ENCODE peak calls at places on chromosome 7, in five cellular contexts. V is H9, X is neuronal stem cell, R is H1, D is mesenchymal stem cell. H is an unnamed sample.

GRCh38 chr7:85719981-85720963 is 533.4 kb upstream of the SEMA3D start:
- DNase-seq in V (no peak), X (no peak), R (no peak), D (peak; percentile 74), H (no peak)

GRCh38 chr7:4774804-4775280 is 581 bp upstream of the AP5Z1 start:
- DNase-seq in V (no peak), X (no peak), R (no peak), D (no peak), H (peak; percentile 70)

GRCh38 chr7:5472432-5473315 is 49.0 kb upstream of the TNRC18 start:
- DNase-seq in V (no peak), X (no peak), R (no peak), D (no peak), H (no peak)

GRCh38 chr7:76334320-76334967 is 24.3 kb downstream of the YWHAG start:
- DNase-seq in V (no peak), X (no peak), R (no peak), D (no peak), H (no peak)

GRCh38 chr7:42237162-42237821 is at the start of gene GLI3:
- DNase-seq in V (peak; percentile 88), X (peak; percentile 94), R (no peak), D (peak; percentile 96), H (peak; percentile 94)

GRCh38 chr7:130941322-130942210 is 207.6 kb upstream of the KLF14 start:
- DNase-seq in V (no peak), X (no peak), R (no peak), D (peak; percentile 35), H (peak; percentile 35)

GRCh38 chr7:117827861-117828260 is 45.4 kb downstream of the CTTNBP2 start:
- DNase-seq in V (no peak), X (no peak), R (no peak), D (peak; percentile 81), H (no peak)

GRCh38 chr7:47816647-47817046 is 131.6 kb downstream of the PKD1L1 start:
- DNase-seq in V (no peak), X (no peak), R (no peak), D (peak; percentile 39), H (peak; percentile 14)

GRCh38 chr7:52909935-52910334 is 125.5 kb upstream of the POM121L12 start:
- DNase-seq in V (no peak), X (no peak), R (no peak), D (no peak), H (no peak)

GRCh38 chr7:51187941-51188340 is 128.7 kb downstream of the COBL start:
- DNase-seq in V (peak; percentile 88), X (peak; percentile 44), R (peak; percentile 50), D (no peak), H (peak; percentile 21)

GRCh38 chr7:80856769-80857168 is 62.1 kb downstream of the SEMA3C start:
- DNase-seq in V (no peak), X (no peak), R (no peak), D (no peak), H (no peak)

GRCh38 chr7:26813426-26813825 is 51.0 kb downstream of the SKAP2 start:
- DNase-seq in V (no peak), X (no peak), R (no peak), D (peak; percentile 5), H (no peak)

GRCh38 chr7:85749715-85750453 is 563.0 kb upstream of the SEMA3D start:
- DNase-seq in V (peak; percentile 74), X (no peak), R (no peak), D (no peak), H (no peak)

GRCh38 chr7:125661677-125662076 is 732.1 kb upstream of the POT1 start:
- DNase-seq in V (no peak), X (no peak), R (no peak), D (no peak), H (peak; percentile 43)

GRCh38 chr7:51307811-51308737 is 8.5 kb downstream of the COBL start:
- DNase-seq in V (no peak), X (no peak), R (no peak), D (no peak), H (no peak)

GRCh38 chr7:148982596-148983219 is 45.6 kb downstream of the PDIA4 start:
- DNase-seq in V (no peak), X (no peak), R (no peak), D (peak; percentile 67), H (no peak)

GRCh38 chr7:107938448-107939250 is 47.7 kb downstream of the DLD start:
- DNase-seq in V (no peak), X (no peak), R (no peak), D (no peak), H (peak; percentile 70)

GRCh38 chr7:106610996-106611886 is 49.7 kb downstream of the CCDC71L start:
- DNase-seq in V (no peak), X (no peak), R (no peak), D (no peak), H (peak; percentile 25)

GRCh38 chr7:96415293-96415940 is 93.5 kb upstream of the SLC25A13 start:
- DNase-seq in V (peak; percentile 36), X (no peak), R (no peak), D (no peak), H (no peak)

GRCh38 chr7:34596887-34597286 is 61.1 kb upstream of the NPSR1 start:
- DNase-seq in V (no peak), X (no peak), R (no peak), D (no peak), H (no peak)

GRCh38 chr7:94423865-94424264 is 29.2 kb downstream of the COL1A2 start:
- DNase-seq in V (no peak), X (no peak), R (no peak), D (peak; percentile 65), H (no peak)

GRCh38 chr7:68146970-68147369 is 1150.3 kb downstream of the TYW1 start:
- DNase-seq in V (no peak), X (no peak), R (no peak), D (no peak), H (no peak)

GRCh38 chr7:158467562-158467961 is 120.1 kb downstream of the PTPRN2 start:
- DNase-seq in V (no peak), X (no peak), R (no peak), D (no peak), H (no peak)

GRCh38 chr7:158458716-158459282 is 128.8 kb downstream of the PTPRN2 start:
- DNase-seq in V (no peak), X (no peak), R (no peak), D (no peak), H (no peak)

GRCh38 chr7:158460665-158461064 is 127.0 kb downstream of the PTPRN2 start:
- DNase-seq in V (no peak), X (no peak), R (no peak), D (no peak), H (no peak)

GRCh38 chr7:158461824-158462223 is 125.8 kb downstream of the PTPRN2 start:
- DNase-seq in V (no peak), X (no peak), R (no peak), D (no peak), H (no peak)

DNA sequence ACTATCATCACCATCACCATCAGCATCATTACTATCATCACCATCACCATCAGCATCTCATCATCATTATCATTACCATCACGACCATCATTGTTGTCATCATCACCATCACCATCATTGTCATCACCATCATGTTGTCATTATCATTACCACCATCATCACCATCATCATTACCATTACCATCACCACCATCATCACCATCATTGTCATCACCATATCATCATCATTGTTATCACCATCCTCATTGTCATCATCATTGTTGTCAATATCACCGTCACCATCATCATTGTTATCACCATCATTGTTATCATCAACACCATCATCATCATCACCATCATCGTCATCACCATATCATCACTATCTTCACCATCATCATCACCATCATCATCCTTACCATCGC is 124.3 kb downstream of the PTPRN2 start:
- DNase-seq in V (no peak), X (no peak), R (no peak), D (no peak), H (no peak)
- H2BK12ac ChIP-seq in V (no peak overlapping the region), X (no peak overlapping the region), R (no peak overlapping the region), D (no peak overlapping the region), H (no peak overlapping the region)

GRCh38 chr7:73342645-73343044 is 14.7 kb downstream of the FKBP6 start:
- DNase-seq in V (peak; percentile 68), X (peak; percentile 26), R (no peak), D (peak; percentile 80), H (peak; percentile 74)
- H2BK12ac ChIP-seq in V (no peak overlapping the region), X (peak overlapping the region; percentile 80), R (peak overlapping the region; percentile 94), D (no peak overlapping the region), H (no peak overlapping the region)

GRCh38 chr7:1329966-1330915 is 97.6 kb downstream of the UNCX start:
- DNase-seq in V (no peak), X (no peak), R (no peak), D (no peak), H (no peak)
- H2BK12ac ChIP-seq in V (no peak overlapping the region), X (peak overlapping the region; percentile 84), R (no peak overlapping the region), D (no peak overlapping the region), H (no peak overlapping the region)

DNA sequence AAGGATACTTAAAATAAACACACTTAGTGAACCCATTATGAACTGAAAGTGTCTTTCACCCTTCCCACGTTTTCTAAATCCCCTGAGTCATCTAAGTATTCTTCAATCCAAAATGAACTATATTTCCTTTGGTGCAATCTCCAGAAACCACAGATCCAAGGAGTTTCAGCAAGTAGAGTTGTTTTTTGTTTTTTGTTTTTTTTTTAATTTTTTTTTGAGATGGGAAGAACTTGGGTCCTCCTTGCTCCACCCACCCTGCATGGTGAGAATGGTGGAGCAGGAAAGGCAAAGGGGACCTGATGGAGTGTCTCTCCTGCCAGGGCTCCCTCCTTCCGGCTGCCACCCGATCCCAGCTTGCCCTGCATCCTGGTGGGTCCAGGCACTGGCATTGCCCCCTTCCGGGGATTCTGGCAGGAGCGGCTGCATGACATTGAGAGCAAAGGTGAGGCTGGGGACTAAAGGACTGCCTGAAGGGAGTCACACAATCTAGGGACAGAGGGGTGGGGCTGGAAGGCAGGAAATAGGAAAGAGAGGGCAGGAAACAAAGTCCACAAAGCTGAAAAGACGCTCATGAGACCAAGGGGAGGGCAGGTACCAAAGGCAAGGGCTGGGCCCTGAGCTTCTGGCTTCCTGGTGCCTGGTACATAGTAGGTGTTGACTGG is 12.1 kb downstream of the ATG9B start:
- DNase-seq in V (no peak), X (no peak), R (no peak), D (peak; percentile 70), H (no peak)
- H2BK12ac ChIP-seq in V (no peak overlapping the region), X (peak overlapping the region; percentile 19), R (no peak overlapping the region), D (no peak overlapping the region), H (no peak overlapping the region)

H was measured in trophoblast cell.